ENCODE peak calls at places on chromosomes 1 and 21, in seven cellular contexts. E is NCI-H1694 treated with DMSO at 0.1 percent for 48 hours; N is MM.1S; T is LHCN-M2; R is activated CD4-positive, CD25-positive, alpha-beta regulatory T cell treated with anti-CD3 and anti-CD28 coated beads, Interleukin-2, amount 50 U/mL, for 72 hours; U is effector CD4-positive, alpha-beta T cell; F is RCC 7860. H is an unnamed sample.

GRCh38 chr1:72438270-72438669 is 155.9 kb upstream of the NEGR1 start:
- DNase-seq in F (no peak), U (no peak), R (no peak), E (no peak), N (no peak), T (peak), H (no peak)

GRCh38 chr1:71621785-71622184 is 541.0 kb upstream of the ZRANB2 start:
- DNase-seq in E (no peak), T (peak), F (peak), N (no peak), R (no peak), U (no peak), H (no peak)

GRCh38 chr1:99003911-99004269 is 771 bp downstream of the PLPPR5 start:
- DNase-seq in E (no peak), R (no peak), N (no peak), T (no peak), F (no peak), U (no peak), H (no peak)

GRCh38 chr1:24142546-24143431 is at the start of gene IL22RA1:
- DNase-seq in N (peak), E (no peak), U (no peak), T (no peak), R (no peak), F (no peak), H (no peak)

GRCh38 chr1:154546264-154547043 is 12.0 kb downstream of the UBE2Q1 start:
- DNase-seq in N (peak), R (peak), U (peak), F (peak), T (peak), E (peak), H (peak)

GRCh38 chr1:184472117-184472516 is 85.3 kb downstream of the C1orf21 start:
- DNase-seq in N (no peak), U (no peak), E (no peak), F (no peak), R (no peak), T (no peak), H (no peak)

GRCh38 chr1:17276568-17276967 is 27.7 kb downstream of the PADI3 start:
- DNase-seq in U (no peak), T (peak), F (peak), E (peak), R (no peak), N (no peak), H (no peak)

GRCh38 chr1:198064181-198064580 is 92.6 kb upstream of the NEK7 start:
- DNase-seq in N (no peak), E (no peak), F (no peak), R (no peak), U (no peak), T (no peak), H (no peak)

GRCh38 chr21:41801256-41801655 is 34.4 kb upstream of the RIPK4 start:
- DNase-seq in N (no peak), F (no peak), E (no peak), T (no peak), U (no peak), R (no peak), H (no peak)

GRCh38 chr1:50976890-50977574 is 7.0 kb downstream of the CDKN2C start:
- DNase-seq in E (peak), U (peak), F (peak), T (peak), N (peak), R (peak), H (peak)

GRCh38 chr1:228976316-228976715 is 241.0 kb downstream of the RHOU start:
- DNase-seq in T (no peak), F (no peak), U (no peak), R (no peak), N (no peak), E (no peak), H (no peak)

GRCh38 chr1:111612006-111612405 is 7.6 kb upstream of the RAP1A start:
- DNase-seq in F (no peak), R (no peak), U (no peak), N (no peak), T (no peak), E (no peak), H (no peak)

GRCh38 chr21:46078984-46079356 is 18.9 kb upstream of the COL6A2 start:
- DNase-seq in R (peak), E (no peak), F (no peak), N (no peak), T (no peak), U (no peak), H (no peak)

GRCh38 chr1:50139339-50139738 is 30.6 kb downstream of the ELAVL4 start:
- DNase-seq in T (no peak), U (no peak), E (no peak), F (no peak), N (no peak), R (no peak), H (no peak)

GRCh38 chr1:218600968-218601367 is 255.8 kb downstream of the TGFB2 start:
- DNase-seq in T (no peak), N (no peak), U (no peak), E (no peak), R (no peak), F (no peak), H (no peak)

GRCh38 chr1:224212618-224213037 is 29.6 kb downstream of the DEGS1 start:
- DNase-seq in R (no peak), E (no peak), F (no peak), N (no peak), U (no peak), T (peak), H (no peak)

GRCh38 chr1:160548183-160548582 is 25.1 kb upstream of the SLAMF6 start:
- DNase-seq in N (peak), R (no peak), U (no peak), F (no peak), T (no peak), E (peak), H (peak)

GRCh38 chr1:3094863-3095780 is 26.1 kb downstream of the PRDM16 start:
- DNase-seq in N (no peak), E (no peak), U (no peak), F (no peak), T (no peak), R (no peak), H (no peak)

GRCh38 chr1:246320286-246320685 is 186.8 kb downstream of the SMYD3 start:
- DNase-seq in U (no peak), T (peak), N (no peak), E (no peak), F (no peak), R (no peak), H (no peak)

GRCh38 chr1:33367488-33368405 is 46.8 kb upstream of the A3GALT2 start:
- DNase-seq in N (peak), U (peak), E (peak), T (peak), F (peak), R (peak), H (peak)

GRCh38 chr1:54460346-54460745 is 54.2 kb upstream of the SSBP3 start:
- DNase-seq in E (no peak), F (no peak), R (no peak), T (no peak), N (no peak), U (peak), H (no peak)

GRCh38 chr1:86419277-86419903 is 4.6 kb upstream of the CLCA2 start:
- DNase-seq in T (peak), N (peak), U (no peak), E (no peak), F (no peak), R (no peak), H (peak)

GRCh38 chr1:229579101-229579651 is 20.7 kb upstream of the ABCB10 start:
- DNase-seq in E (peak), N (no peak), F (no peak), T (no peak), R (no peak), U (no peak), H (no peak)

GRCh38 chr1:53206735-53207379 is 10.2 kb downstream of the CPT2 start:
- DNase-seq in N (no peak), U (no peak), T (no peak), F (no peak), E (no peak), R (no peak), H (no peak)

GRCh38 chr1:94063379-94063778 is 57.6 kb downstream of the ABCA4 start:
- DNase-seq in T (peak), F (no peak), U (no peak), E (peak), N (no peak), R (no peak), H (no peak)

GRCh38 chr21:45525153-45525909 is 16.9 kb downstream of the SLC19A1 start:
- DNase-seq in T (no peak), E (no peak), N (no peak), U (no peak), R (no peak), F (no peak), H (no peak)

GRCh38 chr1:166947398-166948043 is 27.8 kb downstream of the ILDR2 start:
- DNase-seq in N (no peak), R (no peak), U (no peak), T (peak), E (peak), F (peak), H (peak)

GRCh38 chr21:17858764-17859163 is 39.6 kb upstream of the C21orf91 start:
- DNase-seq in U (no peak), E (no peak), R (no peak), N (no peak), F (no peak), T (no peak), H (no peak)

GRCh38 chr1:26820784-26821269 is 5.7 kb upstream of the ZDHHC18 start:
- DNase-seq in E (peak), U (no peak), F (no peak), N (peak), T (no peak), R (no peak), H (peak)

GRCh38 chr1:115065021-115065420 is 24.3 kb downstream of the TSPAN2 start:
- DNase-seq in N (no peak), E (no peak), F (peak), R (no peak), U (no peak), T (peak), H (no peak)

GRCh38 chr1:37875833-37876232 is 16.4 kb upstream of the MTF1 start:
- DNase-seq in E (no peak), R (no peak), F (no peak), T (peak), N (no peak), U (no peak), H (no peak)

GRCh38 chr1:212498243-212498642 is 65.5 kb downstream of the NENF start:
- DNase-seq in N (no peak), F (peak), E (no peak), T (peak), R (no peak), U (no peak), H (no peak)

GRCh38 chr1:182629674-182630073 is 25.5 kb upstream of the RGS16 start:
- DNase-seq in E (no peak), U (peak), F (no peak), N (no peak), T (no peak), R (peak), H (no peak)

GRCh38 chr21:19995253-19995652 is 1003.0 kb upstream of the NCAM2 start:
- DNase-seq in R (no peak), U (no peak), E (no peak), F (no peak), T (no peak), N (no peak), H (no peak)

GRCh38 chr1:95304803-95305202 is 70.8 kb downstream of the RWDD3 start:
- DNase-seq in T (no peak), N (no peak), R (no peak), F (no peak), E (no peak), U (no peak), H (no peak)

GRCh38 chr1:46413596-46413985 is 19.5 kb downstream of the FAAH start:
- DNase-seq in E (no peak), U (no peak), F (no peak), R (no peak), N (no peak), T (no peak), H (no peak)

GRCh38 chr1:56097713-56098112 is 481.6 kb downstream of the PLPP3 start:
- DNase-seq in F (no peak), R (no peak), U (no peak), N (no peak), E (peak), T (no peak), H (no peak)

H was measured in GM06990.